ENCODE peak calls at places on chromosomes 1 and 21, in five cellular contexts. W is T-cell, G is LoVo, Q is epithelial cell of prostate, T is head of caudate nucleus. U is an unnamed sample.

GRCh38 chr1:206459703-206460102 is 10.6 kb upstream of the IKBKE start:
- DNase-seq in T (no peak), Q (no peak), G (no peak), W (no peak), U (no peak)

GRCh38 chr1:55378582-55378981 is 163.4 kb upstream of the USP24 start:
- DNase-seq in W (no peak), T (peak; percentile 25), Q (no peak), G (no peak), U (no peak)

GRCh38 chr1:109385417-109385816 is 12.3 kb downstream of the SORT1 start:
- DNase-seq in G (no peak), Q (no peak), W (no peak), T (peak; percentile 60), U (no peak)

GRCh38 chr1:41629571-41629970 is 145.1 kb upstream of the EDN2 start:
- DNase-seq in G (no peak), T (no peak), W (no peak), Q (no peak), U (peak; percentile 62)

GRCh38 chr1:70042090-70042716 is 163.2 kb downstream of the LRRC40 start:
- DNase-seq in Q (no peak), T (no peak), W (no peak), G (no peak), U (no peak)

GRCh38 chr1:145979746-145980435 is 15.4 kb downstream of the POLR3GL start:
- DNase-seq in G (no peak), W (no peak), T (no peak), Q (no peak), U (no peak)

GRCh38 chr1:87598429-87598828 is 269.7 kb downstream of the LMO4 start:
- DNase-seq in Q (no peak), G (no peak), W (no peak), T (no peak), U (no peak)

GRCh38 chr21:46118871-46119564 is 21.1 kb downstream of the COL6A2 start:
- DNase-seq in G (no peak), T (peak; percentile 12), W (no peak), Q (no peak), U (peak; percentile 0)

GRCh38 chr1:219990782-219991510 is 55.4 kb downstream of the EPRS1 start:
- DNase-seq in Q (no peak), W (no peak), G (peak; percentile 3), T (no peak), U (no peak)

GRCh38 chr21:41683815-41684214 is 83.0 kb downstream of the RIPK4 start:
- DNase-seq in Q (no peak), T (no peak), W (no peak), G (no peak), U (peak; percentile 25)

GRCh38 chr1:7938070-7938469 is 2.6 kb downstream of the TNFRSF9 start:
- DNase-seq in T (no peak), W (no peak), G (no peak), Q (no peak), U (no peak)

GRCh38 chr1:234261545-234261944 is 111.7 kb upstream of the COA6 start:
- DNase-seq in Q (no peak), W (no peak), G (no peak), T (no peak), U (no peak)

GRCh38 chr1:235313931-235314678 is 13.9 kb downstream of the ARID4B start:
- DNase-seq in Q (no peak), G (no peak), W (no peak), T (no peak), U (no peak)

GRCh38 chr1:88683516-88683847 is 591 bp upstream of the PKN2 start:
- DNase-seq in G (peak; percentile 38), Q (no peak), W (peak; percentile 58), T (peak; percentile 49), U (peak; percentile 83)

GRCh38 chr1:108896160-108897150 is 19.7 kb downstream of the GPSM2 start:
- DNase-seq in W (no peak), Q (no peak), T (peak; percentile 32), G (no peak), U (no peak)

GRCh38 chr1:9233241-9233941 is 1.2 kb upstream of the H6PD start:
- DNase-seq in W (no peak), G (no peak), Q (no peak), T (peak; percentile 66), U (peak; percentile 25)

GRCh38 chr1:67159233-67159632 is 7.0 kb upstream of the IL23R start:
- DNase-seq in W (no peak), Q (peak; percentile 69), G (no peak), T (no peak), U (no peak)

GRCh38 chr1:226870323-226871046 is at the start of gene PSEN2:
- DNase-seq in Q (no peak), G (peak; percentile 84), T (peak; percentile 63), W (peak; percentile 48), U (peak; percentile 81)

GRCh38 chr1:222073307-222073995 is 331.6 kb upstream of the DUSP10 start:
- DNase-seq in G (no peak), Q (no peak), W (no peak), T (no peak), U (no peak)